ENCODE peak calls at places on chromosomes 13 and 19, in five cellular contexts. B is stomach; R is esophagus squamous epithelium; K is upper lobe of right lung; V is CD4-positive, alpha-beta memory T cell. Y is an unnamed sample.
A peak's percentile ranks its signal among the peaks of the same experiment; 100 is the strongest.

GRCh38 chr19:21586341-21587116 is 81.1 kb downstream of the ZNF429 start:
- DNase-seq in R (no peak), K (peak; percentile 70), V (no peak), B (peak; percentile 38), Y (peak; percentile 90)

GRCh38 chr13:99617474-99618255 is 116.4 kb downstream of the TM9SF2 start:
- DNase-seq in K (no peak), V (no peak), B (no peak), R (no peak), Y (no peak)

GRCh38 chr13:113862766-113863510 is 938 bp downstream of the GAS6 start:
- DNase-seq in R (no peak), K (peak; percentile 84), B (peak; percentile 77), V (no peak), Y (peak; percentile 57)

GRCh38 chr19:44792286-44792685 is 14.6 kb downstream of the CBLC start:
- DNase-seq in V (no peak), R (no peak), K (no peak), B (no peak), Y (no peak)

GRCh38 chr13:101309014-101309619 is 107.2 kb downstream of the NALCN start:
- DNase-seq in R (no peak), K (no peak), V (no peak), B (no peak), Y (no peak)

GRCh38 chr19:52963229-52963760 is 614 bp upstream of the ZNF816 start:
- DNase-seq in K (no peak), R (no peak), B (no peak), V (no peak), Y (peak; percentile 47)

GRCh38 chr19:29483944-29484581 is 41.7 kb upstream of the VSTM2B start:
- DNase-seq in R (no peak), K (peak; percentile 44), V (no peak), B (no peak), Y (no peak)

GRCh38 chr19:10418281-10419199 is 1.8 kb upstream of the PDE4A start:
- DNase-seq in K (no peak), R (no peak), B (no peak), V (no peak), Y (no peak)

GRCh38 chr19:39405930-39406655 is 554 bp upstream of the ZFP36 start:
- DNase-seq in V (peak; percentile 92), K (no peak), R (peak; percentile 56), B (no peak), Y (peak; percentile 83)

GRCh38 chr19:50837300-50837699 is 3.9 kb upstream of the KLK15 start:
- DNase-seq in V (no peak), K (no peak), B (no peak), R (no peak), Y (no peak)

GRCh38 chr19:50833802-50834167 is 411 bp upstream of the KLK15 start:
- DNase-seq in V (no peak), B (no peak), K (no peak), R (no peak), Y (no peak)

GRCh38 chr19:50835103-50835784 is 1.9 kb upstream of the KLK15 start:
- DNase-seq in V (no peak), K (no peak), R (no peak), B (no peak), Y (no peak)

GRCh38 chr19:50836543-50837195 is 3.3 kb upstream of the KLK15 start:
- DNase-seq in K (no peak), R (no peak), V (no peak), B (no peak), Y (no peak)

DNA sequence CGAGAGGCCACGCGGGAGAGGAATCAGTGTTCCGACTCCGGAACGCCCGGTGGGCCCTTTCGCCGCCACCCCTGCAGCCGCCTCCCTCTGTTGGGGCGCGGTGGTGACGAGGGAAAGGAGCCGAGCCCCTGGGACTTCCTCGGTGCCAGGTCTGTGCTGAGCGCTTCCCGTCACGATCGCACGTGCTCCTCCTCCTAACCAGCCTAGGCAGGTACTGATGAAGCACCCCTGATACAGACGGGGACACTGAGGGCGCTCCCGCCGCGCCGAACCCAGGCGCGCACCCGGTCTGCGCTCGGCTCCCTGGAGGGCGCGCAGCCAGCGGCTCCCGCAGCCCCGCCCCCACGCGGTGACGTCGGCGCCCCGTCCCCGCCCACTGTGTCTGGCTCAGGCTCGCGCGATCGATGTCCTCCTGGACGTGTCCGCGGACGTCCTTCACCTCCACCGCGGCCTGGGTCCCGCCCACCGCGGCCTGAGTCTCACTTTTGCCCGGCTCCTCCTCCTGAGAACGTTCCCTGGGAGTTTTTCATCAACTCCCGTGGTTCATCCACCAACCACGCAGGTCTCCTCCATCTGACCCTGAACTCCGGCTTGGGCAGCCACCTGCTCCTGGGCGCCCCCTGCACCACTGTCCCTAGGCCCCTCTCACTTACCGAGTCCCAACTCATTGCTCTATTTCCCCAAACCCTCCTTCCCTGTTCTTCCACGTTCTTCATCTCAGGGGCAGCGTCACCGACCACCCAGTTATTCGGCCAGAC is 2.6 kb upstream of the KLK15 start:
- DNase-seq in V (no peak), K (peak; percentile 89), R (no peak), B (peak; percentile 78), Y (peak; percentile 72)
- H3K4me3 ChIP-seq in V (peak overlapping the region; percentile 9), K (peak overlapping the region; percentile 62), R (peak overlapping the region; percentile 74), B (peak overlapping the region; percentile 60), Y (peak overlapping the region; percentile 54)

GRCh38 chr19:15315101-15315500 is 17.2 kb downstream of the BRD4 start:
- DNase-seq in V (no peak), R (no peak), K (peak; percentile 2), B (no peak), Y (no peak)
- H3K4me1 ChIP-seq in V (peaks cover 89% of the 10 kb centered on the region), R (peaks cover 59% of the 10 kb centered on the region), K (peaks cover 84% of the 10 kb centered on the region), B (peaks cover 86% of the 10 kb centered on the region), Y (peaks cover 95% of the 10 kb centered on the region)

GRCh38 chr19:4759388-4760284 is 31.9 kb upstream of the FEM1A start:
- DNase-seq in K (peak; percentile 96), B (peak; percentile 92), V (peak; percentile 58), R (peak; percentile 20), Y (peak; percentile 93)
- H3K4me3 ChIP-seq in K (peak overlapping the region; percentile 37), B (peak overlapping the region; percentile 35), V (no peak overlapping the region), R (peak overlapping the region; percentile 58), Y (peak overlapping the region; percentile 24)

GRCh38 chr13:41461527-41462124 is 4.3 kb downstream of the RGCC start:
- DNase-seq in K (no peak), R (no peak), V (peak; percentile 38), B (no peak), Y (no peak)
- H3K4me1 ChIP-seq in K (peaks cover 29% of the 10 kb centered on the region), R (peaks cover 19% of the 10 kb centered on the region), V (peaks cover 79% of the 10 kb centered on the region), B (peaks cover 41% of the 10 kb centered on the region), Y (peaks cover 48% of the 10 kb centered on the region)

Y was measured in upper lobe of left lung.